ENCODE peak calls at places on chromosomes 11 and 22, in nine cellular contexts. B is SJSA1, H is cardiac muscle cell, V is stomach, Y is Karpas-422, U is thoracic aorta, F is BJ, E is lung, R is aorta. N is an unnamed sample.

GRCh38 chr22:49838771-49839717 is 11.4 kb upstream of the BRD1 start:
- DNase-seq in B (no peak), H (no peak), V (no peak), Y (no peak), U (no peak), F (no peak), E (no peak), R (peak; percentile 46), N (peak; percentile 64)

GRCh38 chr22:37470087-37470445 is 16.1 kb downstream of the MFNG start:
- DNase-seq in B (no peak), H (no peak), V (no peak), Y (no peak), U (no peak), F (no peak), E (no peak), R (no peak), N (no peak)

GRCh38 chr11:101470881-101471535 is 112.8 kb downstream of the TRPC6 start:
- DNase-seq in B (peak; percentile 34), H (no peak), V (no peak), Y (no peak), U (no peak), F (no peak), E (no peak), R (no peak), N (no peak)

GRCh38 chr11:111934301-111934700 is 2.8 kb upstream of the DIXDC1 start:
- DNase-seq in B (no peak), H (no peak), V (no peak), Y (no peak), U (no peak), F (no peak), E (no peak), R (no peak), N (no peak)

GRCh38 chr11:14185461-14185860 is 173.5 kb downstream of the RRAS2 start:
- DNase-seq in B (no peak), H (no peak), V (no peak), Y (no peak), U (no peak), F (no peak), E (no peak), R (no peak), N (no peak)

GRCh38 chr22:30426395-30427353 is 1.1 kb downstream of the MTFP1 start:
- DNase-seq in B (peak; percentile 87), H (peak; percentile 78), V (peak; percentile 92), Y (peak; percentile 96), U (peak; percentile 56), F (no peak), E (peak; percentile 91), R (peak; percentile 91), N (peak; percentile 46)

GRCh38 chr11:65381721-65382035 is 768 bp downstream of the SLC25A45 start:
- DNase-seq in B (peak; percentile 97), H (no peak), V (no peak), Y (peak; percentile 69), U (no peak), F (no peak), E (no peak), R (no peak), N (peak; percentile 80)

GRCh38 chr11:62431171-62431895 is 12.5 kb downstream of the SCGB1A1 start:
- DNase-seq in B (peak; percentile 83), H (peak; percentile 41), V (no peak), Y (no peak), U (no peak), F (peak; percentile 86), E (no peak), R (no peak), N (peak; percentile 91)

GRCh38 chr22:17536269-17536668 is 27.0 kb upstream of the SLC25A18 start:
- DNase-seq in B (no peak), H (peak; percentile 21), V (no peak), Y (no peak), U (peak; percentile 25), F (no peak), E (peak; percentile 49), R (peak; percentile 82), N (peak; percentile 17)

GRCh38 chr11:33500865-33501479 is 199.7 kb downstream of the C11orf91 start:
- DNase-seq in B (no peak), H (peak; percentile 60), V (no peak), Y (peak; percentile 52), U (no peak), F (no peak), E (no peak), R (no peak), N (peak; percentile 46)

GRCh38 chr11:64437426-64437825 is 78.5 kb downstream of the RPS6KA4 start:
- DNase-seq in B (no peak), H (no peak), V (no peak), Y (no peak), U (no peak), F (no peak), E (no peak), R (peak; percentile 9), N (no peak)

GRCh38 chr22:35397095-35397904 is 2.6 kb upstream of the MCM5 start:
- DNase-seq in B (no peak), H (peak; percentile 58), V (no peak), Y (no peak), U (no peak), F (no peak), E (no peak), R (no peak), N (no peak)

GRCh38 chr11:8484251-8484650 is 109.8 kb downstream of the STK33 start:
- DNase-seq in B (no peak), H (no peak), V (no peak), Y (peak; percentile 16), U (no peak), F (no peak), E (no peak), R (no peak), N (no peak)

GRCh38 chr11:60785136-60785535 is at the start of gene MS4A10:
- DNase-seq in B (no peak), H (no peak), V (no peak), Y (no peak), U (no peak), F (no peak), E (no peak), R (no peak), N (no peak)

DNA sequence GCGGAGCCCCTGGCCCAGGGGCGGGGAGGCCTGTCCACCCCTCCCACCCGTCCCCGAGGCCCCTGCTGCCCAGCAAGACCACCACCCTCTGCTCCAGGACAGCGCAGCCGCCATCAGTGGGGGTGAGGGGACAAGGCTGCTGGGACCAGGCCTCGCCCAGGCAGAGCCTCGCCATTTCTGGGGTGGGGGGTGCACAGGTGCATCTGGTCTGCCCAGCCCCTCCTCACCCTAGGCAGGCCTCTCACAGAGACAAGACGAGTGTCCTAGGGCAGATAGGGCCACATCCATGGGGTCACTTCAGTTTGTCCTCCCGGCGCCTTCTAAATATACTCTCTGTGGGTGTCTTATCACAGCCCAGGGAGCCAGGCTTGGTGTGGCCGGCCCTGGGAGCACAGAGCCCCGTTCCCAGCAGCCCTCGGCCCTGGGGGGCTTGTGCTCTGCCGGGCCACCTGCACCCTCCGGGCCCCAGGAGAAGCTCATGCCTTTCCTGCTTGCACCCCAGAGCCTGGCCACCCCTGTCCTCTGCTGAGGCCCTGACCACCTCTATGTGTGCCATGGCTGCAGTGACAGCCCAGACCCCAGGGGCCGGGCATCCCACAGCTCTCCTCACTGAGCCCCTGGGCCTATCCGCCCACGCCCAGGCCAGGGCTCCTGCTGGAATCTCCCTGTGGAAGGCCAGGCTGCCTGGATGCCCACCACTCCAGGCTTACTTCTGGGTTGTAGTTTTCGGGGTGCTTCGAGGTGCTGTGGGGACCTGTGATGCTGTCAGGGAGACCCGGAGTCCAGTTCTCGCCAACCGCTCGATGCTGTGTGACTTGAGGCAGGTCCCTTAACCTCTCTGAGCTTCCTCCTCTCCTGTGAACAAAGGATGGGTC is 70.8 kb downstream of the KCNQ1 start:
- DNase-seq in B (peak; percentile 40), H (no peak), V (peak; percentile 17), Y (no peak), U (no peak), F (no peak), E (no peak), R (peak; percentile 38), N (no peak)
- H3K27me3 ChIP-seq in B (peaks cover 44% of the 10 kb centered on the region), H (peaks cover 13% of the 10 kb centered on the region), V (peaks cover 6% of the 10 kb centered on the region), Y (no peaks in the 10 kb centered on the region), U (no peaks in the 10 kb centered on the region), F (no peaks in the 10 kb centered on the region), E (no peaks in the 10 kb centered on the region), R (no peaks in the 10 kb centered on the region), N (peaks cover under 1% of the 10 kb centered on the region)

DNA sequence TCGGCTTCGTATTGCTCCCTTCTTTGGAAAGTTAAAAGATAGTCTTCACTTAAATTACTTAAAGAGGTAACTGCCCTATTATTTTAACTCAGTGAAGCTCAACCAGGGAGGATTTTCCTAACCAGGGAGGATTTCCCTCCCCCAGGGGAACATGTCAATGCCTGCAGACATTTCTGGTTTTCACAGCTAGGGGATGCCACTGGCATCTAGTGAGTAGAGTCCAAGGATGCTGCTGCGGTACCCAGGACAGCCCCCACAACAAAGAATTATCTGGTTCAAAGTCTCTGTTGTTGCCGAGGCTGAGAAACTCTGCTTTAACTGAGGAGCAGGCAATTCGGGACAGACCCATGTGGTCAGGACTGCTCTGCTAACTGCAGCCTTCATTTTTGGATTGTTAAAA is 82.2 kb downstream of the DEPDC5 start:
- DNase-seq in B (no peak), H (no peak), V (no peak), Y (no peak), U (no peak), F (no peak), E (no peak), R (no peak), N (no peak)
- H3K27me3 ChIP-seq in B (no peaks in the 10 kb centered on the region), H (no peaks in the 10 kb centered on the region), V (no peaks in the 10 kb centered on the region), Y (no peaks in the 10 kb centered on the region), U (no peaks in the 10 kb centered on the region), F (no peaks in the 10 kb centered on the region), E (no peaks in the 10 kb centered on the region), R (no peaks in the 10 kb centered on the region), N (no peaks in the 10 kb centered on the region)

GRCh38 chr22:22802346-22802970 is 85.2 kb upstream of the IGLL5 start:
- DNase-seq in B (no peak), H (peak; percentile 3), V (no peak), Y (peak; percentile 89), U (no peak), F (no peak), E (peak; percentile 23), R (no peak), N (no peak)
- H3K27me3 ChIP-seq in B (peaks cover 8% of the 10 kb centered on the region), H (no peaks in the 10 kb centered on the region), V (peaks cover 26% of the 10 kb centered on the region), Y (no peaks in the 10 kb centered on the region), U (no peaks in the 10 kb centered on the region), F (no peaks in the 10 kb centered on the region), E (no peaks in the 10 kb centered on the region), R (no peaks in the 10 kb centered on the region), N (peaks cover 6% of the 10 kb centered on the region)

GRCh38 chr11:99240192-99241030 is 219.7 kb downstream of the CNTN5 start:
- DNase-seq in B (no peak), H (no peak), V (no peak), Y (no peak), U (no peak), F (no peak), E (no peak), R (no peak), N (no peak)

GRCh38 chr11:99241059-99241458 is 220.3 kb downstream of the CNTN5 start:
- DNase-seq in B (no peak), H (no peak), V (no peak), Y (no peak), U (no peak), F (no peak), E (no peak), R (no peak), N (no peak)

GRCh38 chr11:99246199-99246598 is 225.4 kb downstream of the CNTN5 start:
- DNase-seq in B (no peak), H (no peak), V (no peak), Y (no peak), U (no peak), F (no peak), E (no peak), R (no peak), N (no peak)

DNA sequence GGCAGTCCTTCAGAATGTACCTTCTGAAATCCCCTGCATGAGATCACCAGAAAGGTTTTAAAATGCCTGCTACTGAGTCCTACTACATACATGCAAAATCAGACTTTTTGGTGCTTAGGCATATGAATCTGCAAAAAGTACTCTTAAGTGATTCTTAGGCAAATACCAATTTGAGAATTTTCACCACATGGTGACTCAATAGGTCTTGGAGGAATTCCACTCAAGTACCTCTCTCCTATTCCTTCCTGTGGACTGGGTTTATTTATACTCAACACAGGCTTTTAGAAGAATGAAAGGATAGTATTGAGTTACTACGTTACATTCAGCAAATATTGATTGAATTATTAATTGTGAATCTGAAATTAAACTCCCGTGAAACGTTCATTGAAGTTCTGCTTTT is 223.9 kb downstream of the CNTN5 start:
- DNase-seq in B (no peak), H (no peak), V (no peak), Y (no peak), U (no peak), F (no peak), E (no peak), R (no peak), N (peak; percentile 56)
- H3K27me3 ChIP-seq in B (no peaks in the 10 kb centered on the region), H (no peaks in the 10 kb centered on the region), V (no peaks in the 10 kb centered on the region), Y (no peaks in the 10 kb centered on the region), U (no peaks in the 10 kb centered on the region), F (no peaks in the 10 kb centered on the region), E (no peaks in the 10 kb centered on the region), R (no peaks in the 10 kb centered on the region), N (no peaks in the 10 kb centered on the region)

N was measured in astrocyte.